ENCODE peak calls at places on chromosomes 1 and 21, in six cellular contexts. N, W, R, Y, V and L are unnamed samples.

GRCh38 chr1:212622467-212622866 is 13.9 kb downstream of the ATF3 start:
- DNase-seq in V (no peak), R (no peak), W (no peak), N (no peak), Y (no peak), L (no peak)

GRCh38 chr1:235073331-235073967 is 55.2 kb downstream of the TOMM20 start:
- DNase-seq in N (no peak), Y (no peak), R (no peak), V (no peak), W (no peak), L (no peak)

GRCh38 chr1:96445296-96445695 is 276.3 kb upstream of the PTBP2 start:
- DNase-seq in Y (no peak), N (no peak), W (no peak), V (peak), R (no peak), L (no peak)

GRCh38 chr1:26315874-26316850 is 1.6 kb upstream of the CD52 start:
- DNase-seq in N (no peak), R (no peak), V (no peak), Y (no peak), W (no peak), L (no peak)

GRCh38 chr1:202343652-202344349 is 2.1 kb upstream of the UBE2T start:
- DNase-seq in V (peak), Y (peak), R (no peak), N (peak), W (no peak), L (peak)

GRCh38 chr1:170765712-170766330 is 101.9 kb downstream of the PRRX1 start:
- DNase-seq in V (peak), R (no peak), N (peak), W (no peak), Y (peak), L (peak)

GRCh38 chr1:18256318-18257235 is 149.0 kb downstream of the IGSF21 start:
- DNase-seq in R (no peak), V (peak), W (no peak), Y (peak), N (peak), L (peak)

GRCh38 chr1:212167098-212167497 is 118.1 kb upstream of the PPP2R5A start:
- DNase-seq in R (peak), V (no peak), N (peak), W (no peak), Y (peak), L (peak)

GRCh38 chr1:29644812-29645211 is 408.5 kb downstream of the PTPRU start:
- DNase-seq in W (no peak), V (no peak), R (no peak), N (no peak), Y (no peak), L (no peak)

GRCh38 chr1:207007352-207008033 is 25.1 kb downstream of the C1orf116 start:
- DNase-seq in W (no peak), Y (peak), V (peak), N (peak), R (no peak), L (peak)

GRCh38 chr1:172145656-172146055 is 274.8 kb upstream of the C1orf105 start:
- DNase-seq in Y (no peak), V (no peak), W (no peak), R (no peak), N (no peak), L (no peak)

GRCh38 chr21:21232320-21232719 is 234.1 kb downstream of the NCAM2 start:
- DNase-seq in N (peak), W (no peak), Y (peak), R (no peak), V (peak), L (peak)

GRCh38 chr1:167227934-167228378 is 7.3 kb downstream of the POU2F1 start:
- DNase-seq in R (no peak), N (no peak), V (peak), W (no peak), Y (peak), L (no peak)

GRCh38 chr1:147246910-147247655 is 4.6 kb downstream of the CHD1L start:
- DNase-seq in W (peak), N (no peak), R (no peak), Y (no peak), V (peak), L (no peak)
- H3K4me3 ChIP-seq in W (no peak), N (no peak), R (no peak), Y (no peak), V (peak), L (no peak)

GRCh38 chr1:217919683-217920502 is 288.7 kb downstream of the SPATA17 start:
- DNase-seq in V (peak), W (no peak), R (no peak), Y (no peak), N (no peak), L (no peak)
- H3K4me3 ChIP-seq in V (no peak), W (no peak), R (no peak), Y (no peak), N (no peak), L (no peak)

DNA sequence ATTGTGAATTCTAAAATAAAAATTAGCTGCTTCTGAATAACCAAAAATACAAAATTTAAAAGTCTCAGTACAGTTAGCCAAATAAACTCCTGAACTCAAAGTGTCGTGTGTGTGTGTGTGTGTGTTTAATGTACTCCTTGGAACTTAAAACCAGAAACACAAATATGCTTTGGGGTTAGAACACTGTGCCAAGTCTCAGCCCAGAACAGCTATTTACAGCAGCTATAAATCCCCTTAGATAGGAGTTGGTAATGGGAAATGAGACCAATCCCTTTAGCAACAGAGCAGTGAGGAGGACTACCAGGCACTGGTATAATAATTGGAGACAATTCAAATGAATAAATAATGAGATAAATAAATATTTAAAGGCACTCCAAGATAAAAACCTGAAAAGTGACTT is 83.1 kb downstream of the PATJ start:
- DNase-seq in W (no peak), V (no peak), Y (no peak), R (no peak), N (no peak), L (no peak)
- H3K4me3 ChIP-seq in W (no peak), V (no peak), Y (no peak), R (no peak), N (no peak), L (no peak)

GRCh38 chr1:225423518-225423855 is 4.4 kb downstream of the LBR start:
- DNase-seq in Y (no peak), W (no peak), N (peak), R (no peak), V (no peak), L (no peak)

GRCh38 chr1:225426395-225427248 is 1.2 kb downstream of the LBR start:
- DNase-seq in Y (peak), W (no peak), V (peak), N (peak), R (peak), L (peak)

GRCh38 chr1:225424562-225425210 is 3.2 kb downstream of the LBR start:
- DNase-seq in V (no peak), W (no peak), N (peak), Y (no peak), R (no peak), L (peak)

GRCh38 chr1:225427249-225428065 is at the start of gene LBR:
- DNase-seq in Y (no peak), R (peak), V (peak), N (peak), W (no peak), L (peak)

DNA sequence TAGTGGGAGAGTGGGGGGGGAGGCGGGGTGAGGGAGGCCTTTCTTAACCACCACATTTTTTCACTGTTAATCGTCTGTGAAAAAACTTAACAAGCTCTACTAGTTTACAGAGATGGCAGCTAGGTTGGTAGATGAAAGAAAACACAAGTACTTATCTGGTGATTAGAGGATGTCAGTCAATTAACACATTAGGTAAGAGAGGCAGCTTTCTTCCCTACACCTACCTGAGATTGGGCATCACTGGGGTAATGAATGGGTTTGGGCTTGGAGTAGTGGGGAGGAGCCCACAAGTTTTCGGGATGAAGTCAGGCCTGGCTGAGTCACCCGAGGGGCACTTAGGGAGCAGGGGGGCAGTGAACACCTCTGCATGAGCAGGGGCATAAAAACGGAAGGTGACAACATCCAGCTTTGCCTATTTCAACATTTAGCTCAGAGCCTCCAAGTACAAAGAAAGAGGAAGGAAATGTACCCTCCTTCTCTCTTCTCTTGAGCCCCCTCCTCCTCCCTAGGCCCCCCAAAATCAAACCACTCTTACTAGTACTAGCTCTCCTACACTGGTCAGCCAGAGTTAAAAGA is 2.5 kb downstream of the LBR start:
- DNase-seq in W (peak), N (peak), Y (peak), V (no peak), R (no peak), L (peak)
- H3K4me3 ChIP-seq in W (peak), N (no peak), Y (peak), V (peak), R (peak), L (no peak)

GRCh38 chr1:228149341-228150020 is at the start of gene GJC2:
- DNase-seq in R (peak), W (no peak), V (peak), N (peak), Y (peak), L (peak)
- H3K4me3 ChIP-seq in R (peak), W (no peak), V (no peak), N (no peak), Y (no peak), L (peak)

GRCh38 chr1:205505791-205506190 is 1.3 kb downstream of the CDK18 start:
- DNase-seq in N (no peak), Y (no peak), V (no peak), R (peak), W (no peak), L (no peak)
- H3K4me3 ChIP-seq in N (no peak), Y (no peak), V (peak), R (peak), W (no peak), L (no peak)

DNA sequence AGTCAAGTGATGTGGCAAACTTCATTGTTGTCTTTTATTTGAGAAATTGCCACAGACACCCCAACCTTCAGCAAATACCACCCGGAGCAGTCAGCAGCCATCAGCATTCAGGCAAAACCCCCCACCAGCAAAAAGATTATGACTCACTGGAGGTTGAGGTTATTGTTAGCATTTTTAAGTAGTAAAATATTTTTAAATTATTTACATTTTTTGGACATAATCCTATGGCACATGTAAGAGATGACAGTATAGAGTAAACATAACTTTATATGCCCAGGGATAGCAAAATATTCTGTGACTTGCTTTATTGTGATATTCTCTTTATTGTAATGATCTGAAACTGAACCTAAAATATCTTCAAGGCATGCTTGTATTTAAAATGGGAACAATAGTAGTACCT is 95.6 kb downstream of the CENPF start:
- DNase-seq in W (no peak), Y (no peak), V (no peak), N (no peak), R (no peak), L (no peak)
- H3K4me3 ChIP-seq in W (no peak), Y (no peak), V (no peak), N (no peak), R (no peak), L (no peak)

GRCh38 chr1:233338102-233338501 is 10.6 kb downstream of the MAP3K21 start:
- DNase-seq in Y (no peak), R (no peak), V (no peak), N (no peak), W (no peak), L (no peak)
- H3K4me3 ChIP-seq in Y (no peak), R (no peak), V (no peak), N (no peak), W (no peak), L (no peak)

GRCh38 chr1:94045465-94046056 is 75.4 kb downstream of the ABCA4 start:
- DNase-seq in N (peak), R (peak), W (no peak), Y (peak), V (peak), L (peak)
- H3K4me3 ChIP-seq in N (no peak), R (peak), W (peak), Y (no peak), V (no peak), L (no peak)